ENCODE peak calls at places on chromosome 13, in four cellular contexts. One of them, this sample, is unnamed.

GRCh38 chr13:104143760-104144406 is 1077.7 kb upstream of the SLC10A2 start:
- DNase-seq in right lobe of liver: no peak
- DNase-seq in cardiac muscle cell: no peak
- DNase-seq in A549: no peak
- DNase-seq in this sample: no peak

GRCh38 chr13:74573654-74574053 is 439.4 kb upstream of the KLF12 start:
- DNase-seq in A549: peak; percentile 9
- DNase-seq in cardiac muscle cell: peak; percentile 6
- DNase-seq in right lobe of liver: no peak
- DNase-seq in this sample: no peak

GRCh38 chr13:37229931-37230330 is 124.5 kb upstream of the CSNK1A1L start:
- DNase-seq in right lobe of liver: no peak
- DNase-seq in cardiac muscle cell: no peak
- DNase-seq in A549: no peak
- DNase-seq in this sample: peak; percentile 11

GRCh38 chr13:50448535-50448981 is 394.9 kb downstream of the DLEU7 start:
- DNase-seq in cardiac muscle cell: no peak
- DNase-seq in A549: no peak
- DNase-seq in right lobe of liver: no peak
- DNase-seq in this sample: peak; percentile 4

GRCh38 chr13:50400930-50401553 is 385.8 kb downstream of the KCNRG start:
- DNase-seq in right lobe of liver: no peak
- DNase-seq in cardiac muscle cell: peak; percentile 88
- DNase-seq in A549: no peak
- DNase-seq in this sample: peak; percentile 44

GRCh38 chr13:105196052-105196451 is 1339.4 kb downstream of the EFNB2 start:
- DNase-seq in cardiac muscle cell: peak; percentile 93
- DNase-seq in A549: peak; percentile 25
- DNase-seq in right lobe of liver: no peak
- DNase-seq in this sample: no peak

GRCh38 chr13:71906438-71906837 is 39.4 kb upstream of the DACH1 start:
- DNase-seq in A549: no peak
- DNase-seq in cardiac muscle cell: no peak
- DNase-seq in right lobe of liver: no peak
- DNase-seq in this sample: no peak

GRCh38 chr13:91468301-91468700 is 69.9 kb downstream of the GPC5 start:
- DNase-seq in cardiac muscle cell: no peak
- DNase-seq in right lobe of liver: no peak
- DNase-seq in A549: peak; percentile 9
- DNase-seq in this sample: peak; percentile 4

GRCh38 chr13:79435549-79435948 is 29.5 kb upstream of the RBM26 start:
- DNase-seq in cardiac muscle cell: peak; percentile 49
- DNase-seq in right lobe of liver: no peak
- DNase-seq in A549: peak; percentile 35
- DNase-seq in this sample: no peak

GRCh38 chr13:112341446-112341845 is 34.7 kb upstream of the SPACA7 start:
- DNase-seq in right lobe of liver: no peak
- DNase-seq in cardiac muscle cell: no peak
- DNase-seq in A549: no peak
- DNase-seq in this sample: no peak

GRCh38 chr13:32731576-32731975 is 145.3 kb downstream of the PDS5B start:
- DNase-seq in cardiac muscle cell: peak; percentile 23
- DNase-seq in A549: peak; percentile 44
- DNase-seq in right lobe of liver: no peak
- DNase-seq in this sample: no peak

GRCh38 chr13:36801035-36801434 is 18.0 kb upstream of the RFXAP start:
- DNase-seq in A549: peak; percentile 12
- DNase-seq in cardiac muscle cell: no peak
- DNase-seq in right lobe of liver: no peak
- DNase-seq in this sample: no peak

GRCh38 chr13:48000559-48001126 is 430 bp downstream of the SUCLA2 start:
- DNase-seq in A549: peak; percentile 7
- DNase-seq in right lobe of liver: no peak
- DNase-seq in cardiac muscle cell: no peak
- DNase-seq in this sample: no peak

GRCh38 chr13:48162182-48162581 is 67.3 kb upstream of the MED4 start:
- DNase-seq in A549: no peak
- DNase-seq in cardiac muscle cell: no peak
- DNase-seq in right lobe of liver: no peak
- DNase-seq in this sample: no peak

GRCh38 chr13:24063281-24063851 is 97.2 kb upstream of the SPATA13 start:
- DNase-seq in cardiac muscle cell: peak; percentile 78
- DNase-seq in right lobe of liver: no peak
- DNase-seq in A549: no peak
- DNase-seq in this sample: no peak

GRCh38 chr13:37364024-37364423 is 234.5 kb downstream of the POSTN start:
- DNase-seq in A549: no peak
- DNase-seq in right lobe of liver: no peak
- DNase-seq in cardiac muscle cell: peak; percentile 64
- DNase-seq in this sample: no peak

GRCh38 chr13:39306639-39307589 is 268.7 kb downstream of the NHLRC3 start:
- DNase-seq in right lobe of liver: no peak
- DNase-seq in cardiac muscle cell: no peak
- DNase-seq in A549: no peak
- DNase-seq in this sample: no peak

GRCh38 chr13:52127783-52128702 is 830 bp downstream of the NEK5 start:
- DNase-seq in A549: peak; percentile 61
- DNase-seq in cardiac muscle cell: peak; percentile 65
- DNase-seq in right lobe of liver: peak; percentile 67
- DNase-seq in this sample: no peak

GRCh38 chr13:93270769-93271753 is 44.5 kb downstream of the GPC6 start:
- DNase-seq in cardiac muscle cell: peak; percentile 28
- DNase-seq in right lobe of liver: no peak
- DNase-seq in A549: peak; percentile 22
- DNase-seq in this sample: no peak

GRCh38 chr13:30580852-30581502 is 36.7 kb upstream of the USPL1 start:
- DNase-seq in right lobe of liver: no peak
- DNase-seq in cardiac muscle cell: no peak
- DNase-seq in A549: peak; percentile 21
- DNase-seq in this sample: no peak

GRCh38 chr13:30572859-30573275 is 44.9 kb upstream of the USPL1 start:
- DNase-seq in A549: peak; percentile 45
- DNase-seq in right lobe of liver: no peak
- DNase-seq in cardiac muscle cell: peak; percentile 61
- DNase-seq in this sample: no peak

GRCh38 chr13:30581582-30581981 is 36.1 kb upstream of the USPL1 start:
- DNase-seq in A549: peak; percentile 20
- DNase-seq in right lobe of liver: no peak
- DNase-seq in cardiac muscle cell: peak; percentile 38
- DNase-seq in this sample: no peak

GRCh38 chr13:30576528-30576927 is 41.2 kb upstream of the USPL1 start:
- DNase-seq in A549: no peak
- DNase-seq in cardiac muscle cell: peak; percentile 62
- DNase-seq in right lobe of liver: peak; percentile 63
- DNase-seq in this sample: no peak

GRCh38 chr13:30577381-30577780 is 40.3 kb upstream of the USPL1 start:
- DNase-seq in A549: peak; percentile 43
- DNase-seq in cardiac muscle cell: peak; percentile 84
- DNase-seq in right lobe of liver: no peak
- DNase-seq in this sample: peak; percentile 26
- H3K4me1 ChIP-seq in A549: peaks cover 14% of the 10 kb centered on the region
- H3K4me1 ChIP-seq in cardiac muscle cell: peaks cover 24% of the 10 kb centered on the region
- H3K4me1 ChIP-seq in right lobe of liver: no peaks in the 10 kb centered on the region
- H3K4me1 ChIP-seq in this sample: peaks cover 21% of the 10 kb centered on the region

DNA sequence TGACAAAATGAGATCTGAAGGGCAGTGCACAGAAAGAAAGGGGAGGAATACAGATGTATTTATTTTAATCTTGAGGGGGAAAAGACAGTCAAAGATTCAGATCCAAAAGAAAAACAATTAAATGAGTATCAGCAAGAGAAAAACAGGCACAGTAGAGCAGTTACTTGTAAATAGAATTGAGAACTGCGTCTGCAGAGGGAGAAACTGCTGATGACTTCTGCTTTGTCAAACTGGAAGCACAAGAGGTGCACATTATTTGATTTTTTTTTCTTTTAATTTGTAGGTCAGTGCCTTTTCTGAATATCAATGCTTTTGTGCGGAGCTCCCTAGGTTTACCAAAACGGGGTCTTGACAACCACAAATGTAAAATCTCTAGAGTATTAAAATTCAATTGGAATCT is 37.3 kb downstream of the EFNB2 start:
- DNase-seq in cardiac muscle cell: no peak
- DNase-seq in right lobe of liver: no peak
- DNase-seq in A549: no peak
- DNase-seq in this sample: no peak
- H3K4me1 ChIP-seq in cardiac muscle cell: peaks cover 26% of the 10 kb centered on the region
- H3K4me1 ChIP-seq in right lobe of liver: no peaks in the 10 kb centered on the region
- H3K4me1 ChIP-seq in A549: no peaks in the 10 kb centered on the region
- H3K4me1 ChIP-seq in this sample: peaks cover 6% of the 10 kb centered on the region

DNA sequence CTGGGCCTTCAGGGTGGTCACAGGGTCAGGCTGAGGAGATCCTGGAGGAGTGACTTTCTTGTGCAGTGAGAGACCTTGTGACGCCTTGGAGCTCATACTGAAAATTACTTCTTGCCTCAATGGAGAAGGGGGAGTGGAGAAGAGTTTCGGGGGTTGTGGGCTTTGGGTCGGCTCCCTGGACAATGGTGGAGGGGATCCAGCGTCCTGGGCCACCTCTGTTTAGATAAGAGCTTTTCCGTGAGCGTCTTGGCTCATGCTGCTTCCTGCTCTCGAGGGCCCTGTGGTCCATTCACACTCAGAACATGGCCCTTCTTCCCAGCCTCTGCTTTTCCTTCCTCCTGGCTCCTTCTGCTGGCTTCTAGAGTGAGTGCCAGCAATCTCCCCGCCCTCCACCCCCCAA is 81.9 kb downstream of the FLT1 start:
- DNase-seq in right lobe of liver: peak; percentile 48
- DNase-seq in A549: no peak
- DNase-seq in cardiac muscle cell: peak; percentile 17
- DNase-seq in this sample: no peak
- H3K4me1 ChIP-seq in right lobe of liver: no peaks in the 10 kb centered on the region
- H3K4me1 ChIP-seq in A549: no peaks in the 10 kb centered on the region
- H3K4me1 ChIP-seq in cardiac muscle cell: peaks cover 24% of the 10 kb centered on the region
- H3K4me1 ChIP-seq in this sample: no peaks in the 10 kb centered on the region

GRCh38 chr13:27128825-27129627 is 42.6 kb downstream of the USP12 start:
- DNase-seq in A549: no peak
- DNase-seq in right lobe of liver: no peak
- DNase-seq in cardiac muscle cell: no peak
- DNase-seq in this sample: no peak

GRCh38 chr13:27130223-27131015 is 41.2 kb downstream of the USP12 start:
- DNase-seq in A549: no peak
- DNase-seq in cardiac muscle cell: peak; percentile 76
- DNase-seq in right lobe of liver: no peak
- DNase-seq in this sample: no peak

GRCh38 chr13:27131906-27132305 is 39.7 kb downstream of the USP12 start:
- DNase-seq in right lobe of liver: no peak
- DNase-seq in cardiac muscle cell: no peak
- DNase-seq in A549: no peak
- DNase-seq in this sample: no peak

GRCh38 chr13:27132538-27132937 is 39.1 kb downstream of the USP12 start:
- DNase-seq in cardiac muscle cell: no peak
- DNase-seq in right lobe of liver: no peak
- DNase-seq in A549: no peak
- DNase-seq in this sample: no peak

GRCh38 chr13:27131202-27131623 is 40.4 kb downstream of the USP12 start:
- DNase-seq in right lobe of liver: no peak
- DNase-seq in A549: peak; percentile 4
- DNase-seq in cardiac muscle cell: peak; percentile 47
- DNase-seq in this sample: peak; percentile 81
- H3K4me1 ChIP-seq in right lobe of liver: no peaks in the 10 kb centered on the region
- H3K4me1 ChIP-seq in A549: peaks cover 32% of the 10 kb centered on the region
- H3K4me1 ChIP-seq in cardiac muscle cell: peaks cover 6% of the 10 kb centered on the region
- H3K4me1 ChIP-seq in this sample: peaks cover 30% of the 10 kb centered on the region

DNA sequence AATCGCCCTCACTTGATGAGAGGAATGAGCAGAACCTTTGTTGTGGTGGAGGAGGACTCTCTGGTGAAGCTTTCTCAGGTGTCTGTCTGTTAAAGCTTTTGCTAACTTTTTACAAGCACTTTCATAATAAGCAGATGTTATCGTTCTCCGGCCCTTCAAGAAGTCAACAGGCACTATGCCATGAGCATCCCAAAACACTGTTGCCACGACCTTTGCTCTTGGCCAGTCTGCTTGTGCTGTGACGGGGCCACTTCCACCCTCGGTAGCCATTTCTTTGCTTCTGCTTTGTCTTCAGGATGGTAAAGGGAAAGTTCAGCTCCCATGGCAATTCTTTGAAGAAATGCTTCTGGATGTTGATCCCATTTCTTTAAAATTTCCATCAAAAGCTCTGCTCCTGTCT is 93.5 kb upstream of the ANKRD10 start:
- DNase-seq in right lobe of liver: no peak
- DNase-seq in A549: no peak
- DNase-seq in cardiac muscle cell: no peak
- DNase-seq in this sample: no peak
- H3K4me1 ChIP-seq in right lobe of liver: no peaks in the 10 kb centered on the region
- H3K4me1 ChIP-seq in A549: no peaks in the 10 kb centered on the region
- H3K4me1 ChIP-seq in cardiac muscle cell: no peaks in the 10 kb centered on the region
- H3K4me1 ChIP-seq in this sample: no peaks in the 10 kb centered on the region

DNA sequence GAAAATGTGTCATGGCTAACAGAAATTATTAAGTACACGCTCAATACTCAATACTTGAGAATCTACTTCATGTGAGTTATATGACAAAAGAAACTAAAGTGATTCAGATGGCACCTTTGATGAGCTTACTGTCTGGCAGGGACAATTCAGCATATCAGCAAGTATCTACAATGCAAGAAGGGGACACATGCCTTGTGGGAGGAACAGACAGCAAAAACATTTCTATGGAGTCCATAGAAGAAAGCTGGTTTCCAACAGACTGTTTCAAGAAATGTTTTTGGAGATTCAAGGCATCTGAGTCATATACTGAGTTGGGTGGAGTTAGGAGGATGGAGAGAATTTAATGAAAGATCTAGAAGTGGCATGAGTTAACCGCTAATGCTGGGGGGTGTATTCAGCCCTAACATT is 54.7 kb downstream of the MBNL2 start:
- DNase-seq in cardiac muscle cell: no peak
- DNase-seq in A549: no peak
- DNase-seq in right lobe of liver: no peak
- DNase-seq in this sample: no peak
- H3K4me1 ChIP-seq in cardiac muscle cell: no peaks in the 10 kb centered on the region
- H3K4me1 ChIP-seq in A549: peaks cover 83% of the 10 kb centered on the region
- H3K4me1 ChIP-seq in right lobe of liver: peaks cover 6% of the 10 kb centered on the region
- H3K4me1 ChIP-seq in this sample: peaks cover 93% of the 10 kb centered on the region

GRCh38 chr13:33739254-33739653 is 78.7 kb upstream of the RFC3 start:
- DNase-seq in right lobe of liver: no peak
- DNase-seq in cardiac muscle cell: no peak
- DNase-seq in A549: no peak
- DNase-seq in this sample: no peak

GRCh38 chr13:33743438-33744368 is 74.2 kb upstream of the RFC3 start:
- DNase-seq in A549: no peak
- DNase-seq in right lobe of liver: no peak
- DNase-seq in cardiac muscle cell: peak; percentile 15
- DNase-seq in this sample: no peak

GRCh38 chr13:33740134-33740538 is 77.8 kb upstream of the RFC3 start:
- DNase-seq in right lobe of liver: no peak
- DNase-seq in A549: no peak
- DNase-seq in cardiac muscle cell: peak; percentile 85
- DNase-seq in this sample: no peak

GRCh38 chr13:33744589-33745369 is 73.2 kb upstream of the RFC3 start:
- DNase-seq in cardiac muscle cell: peak; percentile 29
- DNase-seq in right lobe of liver: no peak
- DNase-seq in A549: no peak
- DNase-seq in this sample: no peak

GRCh38 chr13:33742321-33742720 is 75.6 kb upstream of the RFC3 start:
- DNase-seq in cardiac muscle cell: no peak
- DNase-seq in A549: no peak
- DNase-seq in right lobe of liver: no peak
- DNase-seq in this sample: no peak
- H3K4me1 ChIP-seq in cardiac muscle cell: no peaks in the 10 kb centered on the region
- H3K4me1 ChIP-seq in A549: no peaks in the 10 kb centered on the region
- H3K4me1 ChIP-seq in right lobe of liver: no peaks in the 10 kb centered on the region
- H3K4me1 ChIP-seq in this sample: peaks cover 5% of the 10 kb centered on the region

GRCh38 chr13:99689955-99690354 is 188.7 kb downstream of the TM9SF2 start:
- DNase-seq in cardiac muscle cell: no peak
- DNase-seq in A549: no peak
- DNase-seq in right lobe of liver: no peak
- DNase-seq in this sample: no peak
- H3K4me1 ChIP-seq in cardiac muscle cell: peaks cover 35% of the 10 kb centered on the region
- H3K4me1 ChIP-seq in A549: peaks cover 5% of the 10 kb centered on the region
- H3K4me1 ChIP-seq in right lobe of liver: no peaks in the 10 kb centered on the region
- H3K4me1 ChIP-seq in this sample: no peaks in the 10 kb centered on the region

This sample was measured in keratinocyte.